ENCODE peak calls at places on chromosome 7, in eight cellular contexts. L is mesendoderm; I is CD8-positive, alpha-beta memory T cell; P is AG04450; T is heart right ventricle; W is dorsolateral prefrontal cortex; N is spleen; J is psoas muscle. Z is an unnamed sample.

GRCh38 chr7:136496526-136496925 is 371.9 kb upstream of the CHRM2 start:
- DNase-seq in N (no peak), I (no peak), J (no peak), W (peak; percentile 34), L (no peak), T (no peak), P (no peak), Z (no peak)

GRCh38 chr7:148790850-148791249 is 92.1 kb downstream of the CUL1 start:
- DNase-seq in P (no peak), I (no peak), N (no peak), L (no peak), J (no peak), T (no peak), W (no peak), Z (no peak)

GRCh38 chr7:105934577-105935185 is 28.4 kb upstream of the CDHR3 start:
- DNase-seq in P (no peak), W (no peak), I (no peak), N (no peak), T (peak; percentile 16), L (peak; percentile 80), J (no peak), Z (no peak)

GRCh38 chr7:17062433-17063383 is 180.9 kb upstream of the AGR3 start:
- DNase-seq in L (no peak), T (no peak), W (no peak), J (no peak), P (no peak), N (no peak), I (no peak), Z (no peak)

GRCh38 chr7:109125001-109125400 is 555.3 kb downstream of the DNAJB9 start:
- DNase-seq in N (no peak), L (no peak), W (no peak), J (no peak), T (no peak), P (no peak), I (no peak), Z (no peak)

GRCh38 chr7:30142710-30143109 is 7.9 kb downstream of the MTURN start:
- DNase-seq in P (no peak), W (no peak), L (no peak), J (no peak), I (no peak), N (no peak), T (no peak), Z (peak; percentile 70)

GRCh38 chr7:8500286-8500685 is 66.9 kb downstream of the NXPH1 start:
- DNase-seq in J (no peak), W (no peak), T (no peak), I (no peak), P (no peak), L (no peak), N (no peak), Z (no peak)

GRCh38 chr7:27564881-27565482 is 97.7 kb downstream of the HIBADH start:
- DNase-seq in J (no peak), T (no peak), P (no peak), I (no peak), W (no peak), L (no peak), N (no peak), Z (no peak)

GRCh38 chr7:42549212-42549611 is 312.2 kb upstream of the GLI3 start:
- DNase-seq in N (no peak), T (no peak), L (no peak), P (no peak), I (no peak), J (no peak), W (no peak), Z (no peak)

DNA sequence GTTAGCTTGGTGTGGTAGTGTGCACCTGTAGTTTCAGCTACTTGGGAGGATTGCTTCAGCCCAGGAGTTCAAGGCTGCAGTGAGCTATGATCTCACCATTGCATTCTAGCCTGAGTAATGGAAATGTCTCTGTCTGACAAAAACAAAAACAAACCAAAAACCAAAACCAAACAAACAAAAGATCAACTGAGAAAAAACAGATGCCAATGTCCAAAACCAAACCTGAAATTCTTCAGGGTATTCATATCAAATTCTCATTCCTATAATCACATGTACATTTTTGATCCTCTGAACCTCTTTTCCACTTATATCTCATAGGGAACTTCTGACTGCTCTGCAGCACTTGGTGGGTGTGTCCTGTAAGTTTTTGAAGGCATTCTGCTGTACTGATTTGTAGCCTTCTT is 87.0 kb downstream of the CDK6 start:
- DNase-seq in I (no peak), L (no peak), J (no peak), T (no peak), P (no peak), W (no peak), N (no peak), Z (no peak)
- H3K27ac ChIP-seq in I (no peak overlapping the region), L (no peak overlapping the region), J (no peak overlapping the region), T (no peak overlapping the region), P (no peak overlapping the region), W (no peak overlapping the region), N (no peak overlapping the region), Z (no peak overlapping the region)

GRCh38 chr7:157691521-157692155 is 354.8 kb downstream of the DNAJB6 start:
- DNase-seq in P (no peak), N (peak; percentile 70), W (no peak), J (no peak), T (no peak), L (no peak), I (no peak), Z (peak; percentile 63)

GRCh38 chr7:157690058-157690832 is 353.4 kb downstream of the DNAJB6 start:
- DNase-seq in J (peak; percentile 55), I (no peak), T (no peak), P (no peak), W (no peak), L (no peak), N (peak; percentile 59), Z (peak; percentile 48)

GRCh38 chr7:157692156-157693011 is 355.6 kb downstream of the DNAJB6 start:
- DNase-seq in L (no peak), J (no peak), I (no peak), W (no peak), N (peak; percentile 65), T (no peak), P (no peak), Z (peak; percentile 56)

GRCh38 chr7:157689269-157690057 is 352.7 kb downstream of the DNAJB6 start:
- DNase-seq in T (no peak), J (no peak), W (no peak), N (peak; percentile 67), P (no peak), I (no peak), L (peak; percentile 49), Z (peak; percentile 48)

GRCh38 chr7:157690833-157691382 is 354.1 kb downstream of the DNAJB6 start:
- DNase-seq in N (peak; percentile 59), W (peak; percentile 69), I (no peak), T (peak; percentile 75), L (peak; percentile 94), J (peak; percentile 74), P (no peak), Z (peak; percentile 40)
- H3K4me3 ChIP-seq in N (peak overlapping the region; percentile 63), W (peak overlapping the region; percentile 65), I (no peak overlapping the region), T (peak overlapping the region; percentile 38), L (no peak overlapping the region), J (peak overlapping the region; percentile 56), P (no peak overlapping the region), Z (peak overlapping the region; percentile 34)

DNA sequence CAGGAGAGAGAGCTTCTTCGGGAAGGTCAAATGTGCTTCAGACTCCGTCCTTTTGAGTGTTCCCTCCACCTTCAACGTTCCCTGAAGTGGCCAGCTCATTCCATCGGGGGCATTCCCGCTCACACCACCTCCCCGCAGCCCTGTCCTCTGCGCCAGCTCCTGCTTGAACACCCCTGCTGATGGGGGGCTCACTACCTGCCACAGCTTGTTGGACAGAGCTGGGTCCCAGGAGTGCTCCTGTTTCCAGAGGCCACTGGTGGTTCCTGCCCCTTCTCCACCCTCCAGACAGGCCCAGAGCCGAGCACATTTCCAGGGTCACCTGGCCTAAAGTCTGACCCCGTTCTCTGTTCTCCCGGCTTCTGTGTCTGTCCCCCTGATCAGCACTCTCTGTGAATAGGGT is 67.4 kb downstream of the ELFN1 start:
- DNase-seq in N (no peak), T (no peak), L (no peak), J (no peak), P (no peak), W (no peak), I (no peak), Z (no peak)
- H3K27me3 ChIP-seq in N (no peaks in the 10 kb centered on the region), T (no peaks in the 10 kb centered on the region), L (no peaks in the 10 kb centered on the region), J (peaks cover 11% of the 10 kb centered on the region), P (peaks cover 3% of the 10 kb centered on the region), W (no peaks in the 10 kb centered on the region), I (no peaks in the 10 kb centered on the region), Z (peaks cover 4% of the 10 kb centered on the region)

GRCh38 chr7:94064541-94065191 is 60.5 kb upstream of the BET1 start:
- DNase-seq in L (peak; percentile 81), I (no peak), N (no peak), T (no peak), P (no peak), W (no peak), J (no peak), Z (no peak)
- H3K27ac ChIP-seq in L (no peak overlapping the region), I (no peak overlapping the region), N (no peak overlapping the region), T (no peak overlapping the region), P (no peak overlapping the region), W (no peak overlapping the region), J (no peak overlapping the region), Z (no peak overlapping the region)

DNA sequence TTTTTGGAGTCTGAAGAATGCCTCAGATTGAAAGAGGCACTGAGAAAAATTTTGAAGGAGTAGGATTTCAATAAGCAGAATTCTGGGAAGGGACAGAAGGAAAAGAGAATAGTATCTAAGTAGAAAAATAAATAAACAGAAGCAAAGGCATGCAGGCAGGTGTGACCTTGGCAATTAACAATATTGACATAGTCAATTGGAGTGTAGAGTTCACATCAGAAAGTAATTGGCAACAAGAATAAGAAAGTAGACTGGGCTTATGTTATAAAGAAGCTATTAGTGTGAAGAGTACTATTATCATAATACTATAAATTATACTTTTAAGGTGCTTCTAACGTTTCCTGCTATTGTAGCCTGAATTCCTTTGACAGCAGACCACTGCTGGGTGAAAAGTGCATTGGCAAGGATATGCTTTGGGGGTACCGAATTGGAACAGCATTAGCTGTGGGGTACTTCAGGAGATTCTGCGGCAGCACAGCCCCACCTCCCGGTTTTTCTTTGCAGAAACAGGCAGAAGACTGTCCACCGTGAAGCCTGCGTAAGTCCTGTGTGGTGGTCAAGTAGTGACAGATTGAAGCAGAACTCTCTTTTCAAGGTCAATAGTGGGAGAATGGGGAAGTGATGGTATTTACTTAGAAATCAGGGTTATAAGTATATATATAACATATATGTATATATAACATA is 357.0 kb downstream of the THSD7A start:
- DNase-seq in L (no peak), N (no peak), W (no peak), T (no peak), I (no peak), P (no peak), J (no peak), Z (no peak)
- H3K4me3 ChIP-seq in L (no peak overlapping the region), N (no peak overlapping the region), W (no peak overlapping the region), T (no peak overlapping the region), I (no peak overlapping the region), P (no peak overlapping the region), J (no peak overlapping the region), Z (no peak overlapping the region)

Z was measured in upper lobe of right lung.